ENCODE peak calls at places on chromosome 19, in four cellular contexts. T is coronary artery; I is CD8-positive, alpha-beta T cell; W is HEK293T. Q is an unnamed sample.

GRCh38 chr19:38409631-38410133 is 6.8 kb downstream of the FAM98C start:
- DNase-seq in T (no peak), W (no peak), I (no peak), Q (no peak)

GRCh38 chr19:39951065-39951650 is 16.7 kb upstream of the FCGBP start:
- DNase-seq in W (no peak), T (no peak), I (no peak), Q (no peak)

GRCh38 chr19:5718579-5719273 is 1.2 kb downstream of the LONP1 start:
- DNase-seq in T (no peak), I (no peak), W (no peak), Q (no peak)

GRCh38 chr19:2847507-2847906 is 6.2 kb downstream of the ZNF555 start:
- DNase-seq in I (no peak), T (no peak), W (no peak), Q (no peak)

GRCh38 chr19:571127-571974 is 1.0 kb upstream of the BSG start:
- DNase-seq in I (peak), T (no peak), W (peak), Q (peak)

GRCh38 chr19:52959613-52960295 is 2.9 kb downstream of the ZNF816 start:
- DNase-seq in I (no peak), W (no peak), T (peak), Q (no peak)

GRCh38 chr19:3589439-3589838 is 4.2 kb downstream of the GIPC3 start:
- DNase-seq in W (no peak), I (no peak), T (no peak), Q (no peak)

GRCh38 chr19:5092444-5092843 is 123.5 kb downstream of the KDM4B start:
- DNase-seq in T (no peak), I (no peak), W (no peak), Q (no peak)

GRCh38 chr19:34431681-34432402 is 3.7 kb downstream of the UBA2 start:
- DNase-seq in W (no peak), I (no peak), T (no peak), Q (no peak)

GRCh38 chr19:54035215-54036178 is 28.2 kb downstream of the VSTM1 start:
- DNase-seq in W (no peak), T (no peak), I (no peak), Q (peak)

GRCh38 chr19:33580026-33580644 is 41.6 kb upstream of the CHST8 start:
- DNase-seq in I (no peak), T (no peak), W (no peak), Q (no peak)

GRCh38 chr19:40741527-40742390 is 8.5 kb downstream of the ACTMAP start:
- DNase-seq in I (no peak), W (no peak), T (no peak), Q (no peak)

GRCh38 chr19:2722541-2723344 is 1.6 kb upstream of the DIRAS1 start:
- DNase-seq in T (peak), W (no peak), I (no peak), Q (no peak)

GRCh38 chr19:36488816-36489138 is 584 bp downstream of the ZNF566 start:
- DNase-seq in T (peak), W (peak), I (no peak), Q (peak)

GRCh38 chr19:49637865-49638350 is 2.0 kb downstream of the RRAS start:
- DNase-seq in W (no peak), T (peak), I (no peak), Q (peak)

GRCh38 chr19:12789098-12789903 is 2.0 kb upstream of the JUNB start:
- DNase-seq in T (no peak), W (no peak), I (no peak), Q (peak)

GRCh38 chr19:43489310-43489709 is 15.2 kb downstream of the PHLDB3 start:
- DNase-seq in W (no peak), I (no peak), T (no peak), Q (no peak)

GRCh38 chr19:14556662-14557188 is 15.1 kb downstream of the NDUFB7 start:
- DNase-seq in T (no peak), I (peak), W (peak), Q (peak)

GRCh38 chr19:41225238-41226052 is 6.4 kb downstream of the AXL start:
- DNase-seq in T (peak), W (no peak), I (peak), Q (peak)

GRCh38 chr19:13888281-13888680 is 11.3 kb downstream of the NANOS3 start:
- DNase-seq in W (no peak), I (no peak), T (no peak), Q (no peak)

GRCh38 chr19:10235003-10235402 is 3.9 kb upstream of the S1PR2 start:
- DNase-seq in I (no peak), T (no peak), W (no peak), Q (no peak)

GRCh38 chr19:33297401-33298145 is 4.8 kb downstream of the CEBPA start:
- DNase-seq in I (no peak), T (no peak), W (no peak), Q (no peak)

GRCh38 chr19:14450168-14450874 is 17.2 kb downstream of the PKN1 start:
- DNase-seq in I (no peak), T (no peak), W (peak), Q (peak)

GRCh38 chr19:27777726-27778125 is 1435.2 kb downstream of the UQCRFS1 start:
- DNase-seq in T (no peak), W (no peak), I (no peak), Q (no peak)

GRCh38 chr19:35296644-35297514 is 4.9 kb downstream of the MAG start:
- DNase-seq in T (no peak), I (no peak), W (no peak), Q (no peak)

GRCh38 chr19:19485161-19485997 is 30.0 kb downstream of the TSSK6 start:
- DNase-seq in I (no peak), T (no peak), W (no peak), Q (no peak)

GRCh38 chr19:4660181-4660791 is 9.9 kb downstream of the MYDGF start:
- DNase-seq in I (no peak), W (peak), T (no peak), Q (peak)

Q was measured in neural progenitor cell.